ENCODE peak calls at places on chromosome 22, in four cellular contexts. Y is naive thymus-derived CD8-positive, alpha-beta T cell; I is CD8-positive, alpha-beta T cell; S is HS-27A. N is an unnamed sample.

GRCh38 chr22:35733742-35734516 is 16.3 kb downstream of the APOL5 start:
- DNase-seq in I (no peak), S (no peak), Y (no peak), N (no peak)

GRCh38 chr22:32591620-32592019 is 117.0 kb downstream of the FBXO7 start:
- DNase-seq in I (no peak), Y (no peak), S (peak; percentile 66), N (no peak)

GRCh38 chr22:17243524-17243923 is 24.3 kb upstream of the ADA2 start:
- DNase-seq in S (no peak), I (no peak), Y (no peak), N (no peak)

GRCh38 chr22:20742764-20743163 is 31.1 kb upstream of the SERPIND1 start:
- DNase-seq in I (no peak), S (no peak), Y (no peak), N (no peak)

GRCh38 chr22:50600541-50600940 is at the start of gene MAPK8IP2:
- DNase-seq in S (no peak), Y (no peak), I (no peak), N (no peak)

GRCh38 chr22:33018232-33018864 is 39.8 kb downstream of the SYN3 start:
- DNase-seq in I (peak; percentile 9), S (no peak), Y (peak; percentile 9), N (no peak)

GRCh38 chr22:39153220-39153860 is 860 bp upstream of the CBX7 start:
- DNase-seq in S (no peak), Y (no peak), I (no peak), N (peak; percentile 56)

GRCh38 chr22:46380069-46380468 is 44.6 kb downstream of the TRMU start:
- DNase-seq in I (no peak), Y (no peak), S (no peak), N (no peak)

GRCh38 chr22:31812977-31813605 is 59.3 kb downstream of the DEPDC5 start:
- DNase-seq in I (no peak), S (no peak), Y (no peak), N (no peak)

GRCh38 chr22:35860837-35861236 is 143.2 kb downstream of the APOL5 start:
- DNase-seq in I (no peak), S (no peak), Y (no peak), N (no peak)

GRCh38 chr22:45105281-45105700 is 58.4 kb upstream of the NUP50 start:
- DNase-seq in S (no peak), Y (no peak), I (no peak), N (no peak)